ENCODE peak calls at places on chromosome 17, in nine cellular contexts. Y is fibroblast of lung, S is neuronal stem cell, G is neural progenitor cell, Q is mammary epithelial cell, N is GM23248, H is osteoblast, Z is MM.1S, E is PC-3. A is an unnamed sample.

GRCh38 chr17:46720408-46720807 is 98.1 kb downstream of the WNT3 start:
- DNase-seq in G (no peak), H (no peak), E (peak), N (no peak), Q (no peak), S (no peak), Y (no peak), Z (no peak), A (no peak)

GRCh38 chr17:3735515-3735914 is 11.8 kb downstream of the HASPIN start:
- DNase-seq in S (no peak), Z (no peak), Q (no peak), H (no peak), E (no peak), Y (peak), N (no peak), G (no peak), A (no peak)

GRCh38 chr17:75516619-75517276 is 420 bp downstream of the TSEN54 start:
- DNase-seq in N (peak), S (peak), Q (peak), Y (peak), G (peak), E (peak), Z (peak), H (peak), A (peak)

GRCh38 chr17:47839899-47840741 is 953 bp downstream of the SCRN2 start:
- DNase-seq in E (no peak), S (no peak), Q (no peak), H (peak), G (no peak), N (no peak), Z (no peak), Y (no peak), A (no peak)

GRCh38 chr17:57337390-57337789 is 81.1 kb downstream of the MSI2 start:
- DNase-seq in E (no peak), S (no peak), H (no peak), G (no peak), N (no peak), Q (no peak), Z (no peak), Y (no peak), A (no peak)

GRCh38 chr17:1830288-1830687 is 483 bp downstream of the RPA1 start:
- DNase-seq in Z (peak), E (peak), Q (peak), H (peak), Y (peak), S (peak), N (peak), G (peak), A (peak)

GRCh38 chr17:27947005-27947406 is 53.8 kb upstream of the LYRM9 start:
- DNase-seq in Y (no peak), Q (no peak), H (no peak), G (peak), Z (no peak), E (no peak), N (no peak), S (peak), A (no peak)

GRCh38 chr17:6471531-6472465 is 27.5 kb downstream of the PIMREG start:
- DNase-seq in Q (peak), G (peak), Y (peak), S (peak), N (peak), E (peak), Z (no peak), H (peak), A (no peak)

GRCh38 chr17:58575511-58575910 is 61.1 kb upstream of the MTMR4 start:
- DNase-seq in S (no peak), G (no peak), Z (no peak), E (peak), H (peak), Y (peak), N (peak), Q (peak), A (peak)

GRCh38 chr17:81733507-81734404 is 21.7 kb downstream of the SLC25A10 start:
- DNase-seq in Y (peak), E (peak), Z (peak), N (peak), S (peak), G (peak), H (peak), Q (peak), A (peak)

GRCh38 chr17:561118-561517 is 153.5 kb downstream of the VPS53 start:
- DNase-seq in Q (peak), G (no peak), S (no peak), H (peak), N (peak), E (peak), Y (peak), Z (no peak), A (no peak)

GRCh38 chr17:76072149-76072858 is at the start of gene SRP68:
- DNase-seq in Q (peak), Y (peak), E (peak), G (peak), S (peak), N (peak), H (peak), Z (peak), A (peak)

GRCh38 chr17:32590974-32591373 is 104.2 kb downstream of the CDK5R1 start:
- DNase-seq in G (no peak), Z (no peak), E (no peak), H (no peak), S (no peak), Y (no peak), N (no peak), Q (no peak), A (no peak)

GRCh38 chr17:48809182-48809581 is 7.8 kb downstream of the TTLL6 start:
- DNase-seq in Q (no peak), N (no peak), G (no peak), S (no peak), E (no peak), Y (no peak), H (no peak), Z (no peak), A (peak)

GRCh38 chr17:19003966-19004600 is 481 bp downstream of the FAM83G start:
- DNase-seq in N (peak), Q (peak), Z (peak), H (peak), S (peak), E (no peak), Y (peak), G (peak), A (peak)

GRCh38 chr17:2040942-2041560 is 771 bp upstream of the OVCA2 start:
- DNase-seq in S (no peak), Z (no peak), H (no peak), Q (no peak), Y (no peak), E (no peak), N (no peak), G (no peak), A (no peak)

GRCh38 chr17:68011199-68011665 is 15.0 kb upstream of the C17orf58 start:
- DNase-seq in G (peak), Q (no peak), N (peak), H (no peak), Y (peak), E (peak), Z (peak), S (peak), A (peak)

GRCh38 chr17:35968520-35969054 is 12.7 kb downstream of the CCL16 start:
- DNase-seq in N (no peak), Z (no peak), E (no peak), H (no peak), S (no peak), Y (no peak), G (no peak), Q (no peak), A (no peak)

GRCh38 chr17:45867702-45868101 is 23.0 kb downstream of the SPPL2C start:
- DNase-seq in H (no peak), E (peak), N (no peak), Q (no peak), Z (no peak), Y (no peak), G (no peak), S (no peak), A (no peak)

GRCh38 chr17:21177401-21177800 is 36.6 kb downstream of the TMEM11 start:
- DNase-seq in H (peak), E (no peak), Z (no peak), G (no peak), Q (no peak), N (no peak), Y (no peak), S (no peak), A (no peak)

GRCh38 chr17:63699638-63700527 is at the start of gene LIMD2:
- DNase-seq in H (peak), Z (no peak), S (peak), Y (peak), Q (no peak), N (peak), E (peak), G (peak), A (peak)

GRCh38 chr17:17626840-17627239 is 35.3 kb upstream of the PEMT start:
- DNase-seq in Z (no peak), Q (no peak), S (no peak), H (no peak), Y (no peak), N (no peak), G (no peak), E (no peak), A (no peak)

GRCh38 chr17:61466246-61466645 is 14.0 kb downstream of the TBX4 start:
- DNase-seq in S (no peak), E (no peak), Y (no peak), H (no peak), N (no peak), Z (no peak), Q (no peak), G (no peak), A (no peak)

GRCh38 chr17:6536566-6537065 is 19.7 kb downstream of the PITPNM3 start:
- DNase-seq in E (no peak), Y (no peak), G (no peak), N (no peak), Q (no peak), S (no peak), Z (no peak), H (no peak), A (no peak)

GRCh38 chr17:11459780-11460426 is 138.4 kb upstream of the DNAH9 start:
- DNase-seq in Y (no peak), Q (no peak), S (no peak), Z (no peak), H (no peak), G (no peak), E (no peak), N (no peak), A (no peak)

GRCh38 chr17:83199500-83200201 is 120.2 kb downstream of the METRNL start:
- DNase-seq in Z (peak), H (peak), Y (no peak), E (peak), G (no peak), S (no peak), Q (no peak), N (peak), A (no peak)

GRCh38 chr17:48854774-48855476 is 24.1 kb downstream of the CALCOCO2 start:
- DNase-seq in Y (no peak), H (no peak), N (no peak), S (no peak), Z (no peak), G (no peak), E (no peak), Q (no peak), A (no peak)

GRCh38 chr17:16537130-16537458 is 31.9 kb downstream of the ZNF287 start:
- DNase-seq in Y (no peak), S (no peak), G (no peak), N (no peak), Q (no peak), H (no peak), Z (no peak), E (no peak), A (no peak)
- H2AFZ ChIP-seq in Y (no peak), S (peak), G (no peak), N (no peak), Q (no peak), H (no peak), Z (no peak), E (no peak), A (no peak)

GRCh38 chr17:77449908-77450741 is 309.4 kb downstream of the SEC14L1 start:
- DNase-seq in G (peak), Q (peak), Z (no peak), S (peak), E (peak), N (peak), Y (peak), H (peak), A (peak)
- H2AFZ ChIP-seq in G (no peak), Q (no peak), Z (no peak), S (no peak), E (no peak), N (no peak), Y (no peak), H (no peak), A (no peak)

DNA sequence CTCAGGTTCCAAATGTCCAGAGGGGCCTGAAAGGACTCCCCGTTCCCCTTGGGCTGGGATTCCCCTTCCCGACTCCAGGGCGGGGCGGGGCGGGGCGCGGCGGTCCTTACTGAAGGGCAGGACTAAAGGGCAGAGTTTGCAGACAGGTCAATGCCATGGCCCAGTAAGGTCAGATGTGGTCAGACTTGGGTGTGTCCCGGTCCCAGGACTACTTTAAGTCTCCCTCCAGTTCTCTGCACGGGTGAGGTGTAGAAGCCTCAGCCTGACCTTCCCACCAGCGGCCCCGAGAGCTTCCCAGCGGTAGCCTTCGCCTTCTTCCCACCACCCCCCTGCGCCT is 505 bp downstream of the KDM6B start:
- DNase-seq in E (no peak), H (no peak), G (no peak), Y (peak), Q (peak), N (peak), S (peak), Z (peak), A (peak)
- H2AFZ ChIP-seq in E (peak), H (peak), G (no peak), Y (peak), Q (peak), N (peak), S (peak), Z (peak), A (peak)

DNA sequence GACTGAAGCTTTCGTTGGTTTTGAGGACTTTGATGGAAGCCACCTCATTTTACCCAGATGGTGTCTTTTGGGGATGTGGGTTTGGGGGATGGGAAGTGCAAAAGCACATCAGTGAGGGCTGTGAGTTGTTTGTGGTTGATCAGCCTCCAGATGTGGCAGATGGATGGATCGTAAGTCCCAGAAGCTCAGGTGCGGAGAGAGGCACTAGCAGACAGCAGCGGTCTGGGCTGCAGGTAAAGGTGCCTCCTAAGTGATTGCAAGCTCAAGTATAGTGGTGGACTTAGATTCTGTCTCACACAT is 18.0 kb downstream of the HS3ST3B1 start:
- DNase-seq in H (no peak), Y (no peak), Z (no peak), E (no peak), N (no peak), S (no peak), Q (no peak), G (no peak), A (no peak)
- H2AFZ ChIP-seq in H (no peak), Y (no peak), Z (no peak), E (no peak), N (no peak), S (no peak), Q (no peak), G (no peak), A (no peak)

GRCh38 chr17:40509626-40510327 is 8.4 kb upstream of the TNS4 start:
- DNase-seq in E (no peak), G (no peak), Z (no peak), N (no peak), Y (no peak), S (no peak), Q (no peak), H (no peak), A (no peak)

GRCh38 chr17:40510328-40510648 is 8.9 kb upstream of the TNS4 start:
- DNase-seq in S (no peak), Z (no peak), G (no peak), Y (no peak), Q (peak), E (peak), H (no peak), N (peak), A (no peak)

GRCh38 chr17:40514013-40514875 is 12.8 kb upstream of the TNS4 start:
- DNase-seq in Z (no peak), E (no peak), G (no peak), Y (no peak), H (no peak), N (no peak), Q (no peak), S (no peak), A (no peak)

GRCh38 chr17:40511136-40511535 is 9.7 kb upstream of the TNS4 start:
- DNase-seq in E (peak), S (no peak), N (no peak), Q (no peak), Y (no peak), H (no peak), G (no peak), Z (no peak), A (no peak)

GRCh38 chr17:40511667-40512221 is 10.3 kb upstream of the TNS4 start:
- DNase-seq in Q (no peak), H (no peak), Z (no peak), G (no peak), Y (no peak), S (no peak), E (no peak), N (no peak), A (no peak)
- H2AFZ ChIP-seq in Q (peak), H (peak), Z (no peak), G (no peak), Y (no peak), S (no peak), E (no peak), N (peak), A (no peak)

GRCh38 chr17:4901648-4902344 is 1.1 kb downstream of the CHRNE start:
- DNase-seq in S (no peak), E (no peak), H (peak), Q (no peak), G (no peak), Y (no peak), Z (no peak), N (no peak), A (no peak)

GRCh38 chr17:4901108-4901647 is 1.7 kb downstream of the CHRNE start:
- DNase-seq in Y (no peak), S (no peak), G (no peak), Z (no peak), E (no peak), N (no peak), H (peak), Q (no peak), A (no peak)

GRCh38 chr17:4902540-4902939 is 358 bp downstream of the CHRNE start:
- DNase-seq in Y (no peak), Q (no peak), N (no peak), H (peak), G (no peak), S (no peak), E (no peak), Z (no peak), A (no peak)

GRCh38 chr17:4900231-4901107 is 1.1 kb downstream of the C17orf107 start:
- DNase-seq in N (no peak), Z (no peak), Y (no peak), S (no peak), G (peak), Q (no peak), H (peak), E (no peak), A (no peak)

DNA sequence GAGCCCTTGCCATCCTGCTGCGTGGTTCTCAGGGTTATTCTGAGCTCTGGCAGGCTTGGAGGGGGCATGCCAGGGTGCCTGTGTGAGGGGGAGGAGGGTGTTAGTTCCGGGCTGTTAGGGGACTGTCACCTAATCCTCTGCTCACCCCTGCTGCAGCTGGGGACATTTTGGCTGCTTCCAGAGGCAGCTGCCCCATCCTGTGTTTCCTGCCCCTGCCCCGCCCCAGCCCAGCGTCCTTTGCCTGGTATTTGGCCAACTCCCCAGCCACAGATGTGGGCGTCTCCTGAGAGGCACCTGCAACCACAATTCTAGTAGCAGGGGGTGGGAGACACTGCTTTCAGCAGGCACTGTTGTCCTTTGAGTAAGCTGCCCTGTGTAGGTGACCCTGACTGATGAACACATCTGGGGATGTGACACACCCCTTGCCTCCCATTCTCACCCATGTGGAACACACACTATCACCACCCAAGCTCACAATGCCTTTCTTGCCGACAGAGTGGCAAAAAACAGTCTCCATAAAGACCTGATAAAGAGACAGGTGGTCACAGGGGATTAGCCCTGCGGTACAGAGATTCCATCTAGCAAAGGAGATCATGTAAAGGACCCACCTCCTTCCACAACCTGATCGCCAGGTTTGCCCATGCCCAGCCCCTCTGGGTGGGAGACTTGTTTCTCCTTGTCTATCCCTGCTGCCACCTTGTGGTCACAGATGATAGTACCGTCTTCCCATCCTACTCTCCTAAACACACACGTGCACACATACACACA is at the start of gene CHRNE:
- DNase-seq in Q (peak), Z (peak), N (peak), G (peak), Y (peak), S (peak), H (peak), E (peak), A (peak)
- H2AFZ ChIP-seq in Q (no peak), Z (peak), N (no peak), G (no peak), Y (no peak), S (no peak), H (no peak), E (peak), A (no peak)

A was measured in hepatocyte.